ENCODE peak calls at places on chromosomes 13 and 19, in seven cellular contexts. S, D, E, N, J, A and X are unnamed samples.

GRCh38 chr13:111534646-111535461 is 214.4 kb downstream of the TEX29 start:
- ATAC-seq in S (no peak), D (no peak), E (no peak), N (no peak), J (no peak), A (no peak), X (no peak)

GRCh38 chr13:19153782-19154450 is 27.7 kb downstream of the TUBA3C start:
- ATAC-seq in S (no peak), D (peak; percentile 83), E (peak; percentile 90), N (no peak), J (no peak), A (no peak), X (no peak)

GRCh38 chr13:26810095-26810494 is 49.5 kb upstream of the GPR12 start:
- ATAC-seq in S (no peak), D (no peak), E (no peak), N (no peak), J (no peak), A (no peak), X (no peak)

GRCh38 chr19:39124136-39124764 is 1.3 kb upstream of the PAK4 start:
- ATAC-seq in S (no peak), D (no peak), E (no peak), N (no peak), J (no peak), A (no peak), X (no peak)

GRCh38 chr19:45271098-45271497 is 20.0 kb downstream of the MARK4 start:
- ATAC-seq in S (no peak), D (no peak), E (no peak), N (no peak), J (no peak), A (no peak), X (no peak)

GRCh38 chr19:4444765-4445741 is 12.5 kb downstream of the UBXN6 start:
- ATAC-seq in S (no peak), D (no peak), E (peak; percentile 6), N (peak; percentile 8), J (peak; percentile 22), A (no peak), X (no peak)

GRCh38 chr13:98299243-98299953 is 122.3 kb upstream of the RNF113B start:
- ATAC-seq in S (no peak), D (no peak), E (no peak), N (no peak), J (no peak), A (no peak), X (no peak)

GRCh38 chr19:34124828-34125227 is 47.5 kb upstream of the LSM14A start:
- ATAC-seq in S (no peak), D (no peak), E (no peak), N (no peak), J (no peak), A (no peak), X (no peak)

GRCh38 chr19:27779953-27780352 is 1433.0 kb downstream of the UQCRFS1 start:
- ATAC-seq in S (peak; percentile 15), D (no peak), E (no peak), N (no peak), J (no peak), A (no peak), X (no peak)

GRCh38 chr13:50916701-50917184 is 7.2 kb downstream of the RNASEH2B start:
- ATAC-seq in S (peak; percentile 69), D (no peak), E (peak; percentile 42), N (no peak), J (no peak), A (peak; percentile 44), X (no peak)

GRCh38 chr13:30097089-30097488 is 210.3 kb downstream of the KATNAL1 start:
- ATAC-seq in S (no peak), D (no peak), E (no peak), N (no peak), J (no peak), A (no peak), X (no peak)

GRCh38 chr13:25375727-25376358 is 4.1 kb downstream of the ATP8A2 start:
- ATAC-seq in S (no peak), D (peak; percentile 57), E (peak; percentile 32), N (peak; percentile 84), J (no peak), A (peak; percentile 80), X (no peak)

GRCh38 chr13:46334423-46334822 is 52.6 kb downstream of the RUBCNL start:
- ATAC-seq in S (no peak), D (no peak), E (no peak), N (no peak), J (no peak), A (no peak), X (no peak)

GRCh38 chr13:51689597-51689996 is 105.3 kb downstream of the WDFY2 start:
- ATAC-seq in S (no peak), D (peak; percentile 98), E (no peak), N (no peak), J (no peak), A (no peak), X (no peak)

GRCh38 chr19:3780786-3781304 is 5.3 kb downstream of the MATK start:
- ATAC-seq in S (no peak), D (no peak), E (no peak), N (no peak), J (no peak), A (no peak), X (no peak)

GRCh38 chr19:15101479-15102082 is 5.6 kb upstream of the SYDE1 start:
- ATAC-seq in S (peak; percentile 75), D (peak; percentile 72), E (peak; percentile 70), N (peak; percentile 82), J (no peak), A (peak; percentile 89), X (no peak)

GRCh38 chr19:17481986-17482385 is 11.7 kb downstream of the SLC27A1 start:
- ATAC-seq in S (no peak), D (no peak), E (no peak), N (no peak), J (peak; percentile 51), A (no peak), X (no peak)

GRCh38 chr19:18501351-18501750 is 20.5 kb downstream of the ELL start:
- ATAC-seq in S (no peak), D (no peak), E (no peak), N (no peak), J (no peak), A (no peak), X (no peak)

GRCh38 chr19:18501832-18502231 is 20.0 kb downstream of the ELL start:
- ATAC-seq in S (peak; percentile 50), D (no peak), E (no peak), N (no peak), J (peak; percentile 20), A (peak; percentile 39), X (peak; percentile 50)

GRCh38 chr19:18503337-18503970 is 18.4 kb downstream of the ELL start:
- ATAC-seq in S (no peak), D (no peak), E (no peak), N (no peak), J (peak; percentile 10), A (no peak), X (no peak)

GRCh38 chr19:18502633-18503294 is 19.1 kb downstream of the ELL start:
- ATAC-seq in S (peak; percentile 5), D (no peak), E (no peak), N (no peak), J (peak; percentile 59), A (no peak), X (peak; percentile 23)

GRCh38 chr19:18502236-18502632 is 19.6 kb downstream of the ELL start:
- ATAC-seq in S (no peak), D (no peak), E (no peak), N (no peak), J (peak; percentile 0), A (no peak), X (no peak)
- H3K4me1 ChIP-seq in S (peaks cover 92% of the 10 kb centered on the region), D (peaks cover 55% of the 10 kb centered on the region), E (peaks cover 57% of the 10 kb centered on the region), N (peaks cover 15% of the 10 kb centered on the region), J (peaks cover 98% of the 10 kb centered on the region), A (peaks cover 85% of the 10 kb centered on the region), X (peaks cover 84% of the 10 kb centered on the region)

GRCh38 chr19:6064703-6065073 is 45.6 kb downstream of the RFX2 start:
- ATAC-seq in S (no peak), D (no peak), E (no peak), N (peak; percentile 35), J (no peak), A (no peak), X (no peak)

GRCh38 chr19:6068711-6069110 is 41.6 kb downstream of the RFX2 start:
- ATAC-seq in S (no peak), D (no peak), E (no peak), N (no peak), J (no peak), A (no peak), X (no peak)

GRCh38 chr19:6065685-6066365 is 44.5 kb downstream of the RFX2 start:
- ATAC-seq in S (peak; percentile 29), D (peak; percentile 75), E (peak; percentile 72), N (no peak), J (no peak), A (peak; percentile 78), X (no peak)

GRCh38 chr19:6067975-6068374 is 42.3 kb downstream of the RFX2 start:
- ATAC-seq in S (no peak), D (no peak), E (no peak), N (no peak), J (no peak), A (no peak), X (no peak)

DNA sequence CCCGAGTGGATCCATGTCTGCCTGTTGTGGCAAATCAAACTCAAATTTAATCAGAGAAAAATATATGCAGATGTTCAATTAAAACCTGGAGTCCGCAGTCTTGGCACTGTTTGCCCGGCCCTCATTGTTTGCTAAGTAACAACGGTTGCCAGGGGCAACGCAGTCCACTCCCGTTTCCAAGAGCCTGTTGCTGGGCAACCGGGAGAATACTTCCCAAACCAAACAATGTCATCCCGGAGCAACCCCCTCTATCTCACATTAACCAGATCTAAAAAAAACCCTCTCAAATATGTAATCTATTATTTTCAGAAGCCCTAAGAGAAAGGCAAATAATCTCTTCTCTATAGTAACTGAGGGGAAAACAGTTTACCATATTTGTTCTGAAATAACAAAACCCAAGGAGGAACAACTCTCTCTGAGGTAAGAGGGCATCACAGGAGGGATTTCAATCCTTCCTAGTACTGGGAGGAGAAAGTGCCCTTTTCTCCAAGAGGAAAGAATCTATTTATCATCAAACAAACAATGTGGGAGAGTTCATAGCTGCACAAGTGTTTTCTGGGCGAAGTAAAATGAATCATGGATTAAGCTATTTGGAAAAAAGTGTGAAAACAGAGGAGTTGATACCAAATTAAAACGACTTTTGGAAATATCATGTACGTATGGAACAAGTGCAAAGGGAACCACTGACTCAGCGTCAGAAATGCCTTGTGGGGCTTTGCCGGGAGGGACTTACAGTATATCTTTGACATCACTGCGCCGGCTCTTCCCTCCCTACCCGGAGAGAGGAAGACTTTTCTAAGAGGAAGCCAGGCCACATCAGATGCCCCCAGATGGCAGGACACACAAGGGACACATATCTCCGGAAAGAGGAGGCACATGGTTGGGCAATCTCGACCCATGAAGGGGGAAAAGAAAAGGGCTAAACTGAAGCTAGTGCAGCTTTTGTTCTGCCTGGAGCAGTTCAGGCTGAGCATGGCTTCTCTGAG is 43.3 kb downstream of the RFX2 start:
- ATAC-seq in S (peak; percentile 81), D (peak; percentile 82), E (peak; percentile 28), N (no peak), J (peak; percentile 58), A (peak; percentile 84), X (peak; percentile 78)
- TF ChIP-seq POLR2A in S (no peak), D (no peak), E (no peak), N (no peak), J (no peak), A (no peak), X (no peak)

GRCh38 chr13:102825921-102826706 is 19.7 kb upstream of the ERCC5 start:
- ATAC-seq in S (no peak), D (no peak), E (no peak), N (peak; percentile 30), J (no peak), A (no peak), X (no peak)
- TF ChIP-seq CTCF in S (no peak), D (no peak), E (no peak), N (no peak), J (no peak), A (no peak), X (no peak)

GRCh38 chr19:46608178-46608577 is 7.0 kb downstream of the CALM3 start:
- ATAC-seq in S (no peak), D (no peak), E (no peak), N (no peak), J (no peak), A (no peak), X (no peak)
- H3K4me1 ChIP-seq in S (peaks cover 32% of the 10 kb centered on the region), D (peaks cover 29% of the 10 kb centered on the region), E (peaks cover 30% of the 10 kb centered on the region), N (peaks cover 5% of the 10 kb centered on the region), J (peaks cover 24% of the 10 kb centered on the region), A (peaks cover 37% of the 10 kb centered on the region), X (no peaks in the 10 kb centered on the region)